ENCODE peak calls at places on chromosomes 4 and X, in six cellular contexts. N, U, R, H, I and S are unnamed samples.

GRCh38 chrX:114952696-114953095 is 64.7 kb downstream of the IL13RA2 start:
- DNase-seq in U (no peak), H (no peak), I (no peak), R (no peak), N (peak), S (no peak)

GRCh38 chrX:25442501-25442900 is 426.7 kb upstream of the ARX start:
- DNase-seq in N (no peak), U (no peak), H (no peak), R (no peak), I (no peak), S (no peak)

GRCh38 chrX:48894891-48895290 is 2.7 kb downstream of the TIMM17B start:
- DNase-seq in N (no peak), U (no peak), I (no peak), H (no peak), R (no peak), S (no peak)

GRCh38 chr4:24675723-24676122 is 91.4 kb upstream of the DHX15 start:
- DNase-seq in H (no peak), N (no peak), I (no peak), R (no peak), U (no peak), S (no peak)

GRCh38 chrX:129553619-129554288 is 13.7 kb downstream of the OCRL start:
- DNase-seq in N (no peak), R (no peak), U (no peak), I (no peak), H (peak), S (no peak)

GRCh38 chr4:8188085-8188484 is 11.0 kb upstream of the SH3TC1 start:
- DNase-seq in H (no peak), U (no peak), I (no peak), R (no peak), N (no peak), S (no peak)

GRCh38 chr4:1412376-1413220 is 6.4 kb upstream of the NKX1-1 start:
- DNase-seq in U (no peak), H (no peak), R (no peak), N (peak), I (no peak), S (no peak)

GRCh38 chr4:141789716-141790115 is 153.3 kb downstream of the IL15 start:
- DNase-seq in H (no peak), U (no peak), R (no peak), N (no peak), I (no peak), S (no peak)

GRCh38 chrX:152817082-152817744 is 13.3 kb downstream of the CETN2 start:
- DNase-seq in R (peak), N (no peak), H (no peak), I (no peak), U (peak), S (no peak)

GRCh38 chr4:151442002-151442401 is 33.0 kb downstream of the FHIP1A start:
- DNase-seq in H (no peak), U (no peak), I (no peak), N (no peak), R (no peak), S (no peak)

GRCh38 chrX:156003486-156004185 is 6.1 kb downstream of the IL9R start:
- DNase-seq in I (no peak), R (no peak), H (no peak), N (no peak), U (no peak), S (no peak)

GRCh38 chr4:14912426-14912825 is 89.9 kb upstream of the CPEB2 start:
- DNase-seq in U (no peak), H (no peak), N (no peak), I (no peak), R (no peak), S (no peak)

GRCh38 chrX:30748337-30748960 is 95.2 kb downstream of the GK start:
- DNase-seq in I (no peak), R (no peak), N (no peak), H (no peak), U (no peak), S (no peak)

GRCh38 chr4:152000518-152000917 is 239.7 kb upstream of the GATB start:
- DNase-seq in R (no peak), H (no peak), U (no peak), N (no peak), I (no peak), S (no peak)

GRCh38 chrX:108732630-108733321 is 3.6 kb downstream of the IRS4 start:
- DNase-seq in U (no peak), R (no peak), H (peak), N (peak), I (peak), S (no peak)

GRCh38 chr4:86496094-86497060 is 97.7 kb upstream of the PTPN13 start:
- DNase-seq in N (no peak), U (peak), I (no peak), H (peak), R (peak), S (no peak)

GRCh38 chr4:39067451-39067850 is 5.4 kb downstream of the KLHL5 start:
- DNase-seq in U (no peak), R (no peak), I (no peak), N (no peak), H (no peak), S (no peak)

GRCh38 chrX:119093991-119094741 is 21.4 kb downstream of the CT47C1 start:
- DNase-seq in U (no peak), N (no peak), H (no peak), I (no peak), R (peak), S (no peak)

GRCh38 chr4:154626793-154627484 is 14.5 kb upstream of the FGG start:
- DNase-seq in H (peak), R (peak), I (peak), U (peak), N (peak), S (no peak)

GRCh38 chrX:15680401-15680800 is 15.8 kb upstream of the CLTRN start:
- DNase-seq in H (no peak), R (peak), N (no peak), U (peak), I (no peak), S (peak)

GRCh38 chrX:110086162-110086915 is 83.4 kb downstream of the TMEM164 start:
- DNase-seq in U (peak), H (no peak), I (no peak), R (peak), N (no peak), S (no peak)

GRCh38 chr4:15742083-15742582 is 36.0 kb upstream of the CD38 start:
- DNase-seq in R (no peak), H (no peak), U (no peak), N (no peak), I (no peak), S (no peak)

GRCh38 chr4:43163101-43163792 is 270.7 kb downstream of the GRXCR1 start:
- DNase-seq in I (no peak), N (no peak), R (no peak), H (peak), U (no peak), S (no peak)

GRCh38 chrX:2484232-2484631 is 16.5 kb downstream of the DHRSX start:
- DNase-seq in H (no peak), I (no peak), N (no peak), R (no peak), U (peak), S (no peak)

GRCh38 chr4:11175374-11175773 is 253.3 kb downstream of the HS3ST1 start:
- DNase-seq in U (no peak), I (no peak), N (no peak), H (no peak), R (no peak), S (no peak)

GRCh38 chrX:149628280-149628679 is 3.3 kb downstream of the TMEM185A start:
- DNase-seq in H (no peak), R (no peak), N (no peak), U (no peak), I (no peak), S (peak)

GRCh38 chrX:99242001-99242400 is 1168.1 kb downstream of the PCDH19 start:
- DNase-seq in U (no peak), H (no peak), R (no peak), I (peak), N (peak), S (no peak)

GRCh38 chrX:118974088-118974907 is at the start of gene LONRF3:
- DNase-seq in I (no peak), R (peak), H (peak), U (peak), N (no peak), S (no peak)

GRCh38 chr4:6229095-6229494 is 28.7 kb upstream of the JAKMIP1 start:
- DNase-seq in U (no peak), N (peak), R (no peak), I (no peak), H (no peak), S (no peak)

GRCh38 chr4:45693746-45694145 is 430.1 kb downstream of the GABRG1 start:
- DNase-seq in U (peak), R (no peak), N (no peak), I (no peak), H (no peak), S (no peak)

GRCh38 chrX:146243071-146243470 is 425.4 kb downstream of the SLITRK2 start:
- DNase-seq in I (no peak), N (no peak), R (no peak), H (no peak), U (no peak), S (no peak)

GRCh38 chr4:183322326-183322725 is at the start of gene CLDN24:
- DNase-seq in U (no peak), R (no peak), N (no peak), I (no peak), H (no peak), S (no peak)

GRCh38 chr4:184267673-184268573 is 50.2 kb upstream of the ENPP6 start:
- DNase-seq in I (no peak), N (peak), H (peak), R (peak), U (peak), S (peak)

GRCh38 chr4:153684182-153685073 is at the start of gene TLR2:
- DNase-seq in H (peak), U (no peak), I (peak), R (no peak), N (peak), S (no peak)

GRCh38 chr4:10366628-10367027 is 90.6 kb downstream of the ZNF518B start:
- DNase-seq in N (no peak), I (no peak), R (no peak), U (no peak), H (no peak), S (no peak)

GRCh38 chrX:19760345-19760744 is 127.1 kb downstream of the SH3KBP1 start:
- DNase-seq in H (no peak), N (no peak), R (no peak), U (no peak), I (no peak), S (no peak)
- H3K9ac ChIP-seq in H (no peak), N (no peak), R (no peak), U (no peak), I (no peak), S (no peak)

GRCh38 chrX:131235768-131236167 is 53.3 kb downstream of the IGSF1 start:
- DNase-seq in N (no peak), R (no peak), I (no peak), U (no peak), H (no peak), S (no peak)

DNA sequence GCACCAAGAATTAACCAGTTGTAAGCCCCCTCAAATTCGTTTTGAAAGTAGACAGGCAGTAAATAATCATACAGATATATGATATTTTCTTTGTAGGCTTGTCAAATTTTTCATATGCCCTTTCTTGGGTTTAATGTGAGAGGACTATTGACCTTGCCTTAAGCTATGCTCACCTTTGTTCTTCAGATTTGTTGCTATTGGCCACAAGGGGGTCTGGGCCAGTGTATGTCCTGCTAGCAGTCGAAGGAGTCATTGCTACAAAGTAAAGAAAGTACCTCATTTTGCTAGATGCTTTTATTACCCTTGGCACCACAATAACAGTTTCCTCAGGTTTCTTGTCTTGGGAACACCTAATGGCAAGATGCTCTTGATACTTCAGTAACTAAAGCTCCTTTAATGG is 51.7 kb downstream of the IGSF1 start:
- DNase-seq in U (no peak), I (no peak), H (no peak), N (no peak), R (no peak), S (no peak)
- TF ChIP-seq CTCF in U (no peak), I (peak), H (no peak), N (peak), R (no peak), S (no peak)

GRCh38 chr4:186243331-186243730 is 16.0 kb downstream of the KLKB1 start:
- DNase-seq in N (no peak), I (no peak), R (no peak), U (no peak), H (no peak), S (no peak)
- H3K9ac ChIP-seq in N (peak), I (peak), R (no peak), U (no peak), H (no peak), S (no peak)

DNA sequence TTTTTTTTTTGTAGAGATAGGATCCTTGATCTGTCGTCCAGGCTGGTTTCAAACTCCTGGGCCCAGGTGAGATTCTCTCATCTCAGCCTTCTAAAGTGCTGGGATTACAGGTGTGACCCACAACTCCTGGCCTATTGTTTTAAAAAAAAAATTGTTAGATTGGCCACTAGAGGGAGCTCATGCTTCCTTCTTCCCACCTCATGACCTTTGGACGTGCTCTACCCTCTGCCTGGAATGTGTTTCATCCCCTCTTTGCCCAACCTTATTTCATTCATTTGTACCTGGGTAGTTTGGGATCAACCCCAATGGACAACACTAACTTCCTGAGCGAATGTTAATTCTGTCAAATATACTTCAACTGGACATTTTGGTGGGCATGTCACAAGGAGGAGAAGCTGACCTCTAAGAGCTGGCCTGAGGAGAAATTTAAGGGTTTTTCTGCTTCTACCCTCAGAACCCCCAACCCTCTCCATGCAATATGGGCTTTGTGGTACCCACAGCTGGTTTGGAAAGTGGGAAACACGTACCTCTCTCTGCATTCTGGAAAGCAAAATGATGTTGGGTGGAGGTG is 6.4 kb downstream of the PPEF2 start:
- DNase-seq in R (peak), N (peak), H (peak), I (no peak), U (peak), S (no peak)
- TF ChIP-seq CTCF in R (peak), N (peak), H (peak), I (peak), U (peak), S (peak)

GRCh38 chr4:110629780-110630500 is 7.1 kb upstream of the PITX2 start:
- DNase-seq in I (peak), R (no peak), N (no peak), H (no peak), U (no peak), S (no peak)

GRCh38 chr4:110633358-110634319 is 10.8 kb upstream of the PITX2 start:
- DNase-seq in R (no peak), N (peak), U (no peak), H (no peak), I (peak), S (no peak)

GRCh38 chr4:110632506-110633357 is 9.9 kb upstream of the PITX2 start:
- DNase-seq in U (no peak), I (peak), R (no peak), N (peak), H (no peak), S (no peak)

GRCh38 chr4:110630621-110631402 is 7.9 kb upstream of the PITX2 start:
- DNase-seq in I (peak), N (peak), U (no peak), H (no peak), R (no peak), S (no peak)

DNA sequence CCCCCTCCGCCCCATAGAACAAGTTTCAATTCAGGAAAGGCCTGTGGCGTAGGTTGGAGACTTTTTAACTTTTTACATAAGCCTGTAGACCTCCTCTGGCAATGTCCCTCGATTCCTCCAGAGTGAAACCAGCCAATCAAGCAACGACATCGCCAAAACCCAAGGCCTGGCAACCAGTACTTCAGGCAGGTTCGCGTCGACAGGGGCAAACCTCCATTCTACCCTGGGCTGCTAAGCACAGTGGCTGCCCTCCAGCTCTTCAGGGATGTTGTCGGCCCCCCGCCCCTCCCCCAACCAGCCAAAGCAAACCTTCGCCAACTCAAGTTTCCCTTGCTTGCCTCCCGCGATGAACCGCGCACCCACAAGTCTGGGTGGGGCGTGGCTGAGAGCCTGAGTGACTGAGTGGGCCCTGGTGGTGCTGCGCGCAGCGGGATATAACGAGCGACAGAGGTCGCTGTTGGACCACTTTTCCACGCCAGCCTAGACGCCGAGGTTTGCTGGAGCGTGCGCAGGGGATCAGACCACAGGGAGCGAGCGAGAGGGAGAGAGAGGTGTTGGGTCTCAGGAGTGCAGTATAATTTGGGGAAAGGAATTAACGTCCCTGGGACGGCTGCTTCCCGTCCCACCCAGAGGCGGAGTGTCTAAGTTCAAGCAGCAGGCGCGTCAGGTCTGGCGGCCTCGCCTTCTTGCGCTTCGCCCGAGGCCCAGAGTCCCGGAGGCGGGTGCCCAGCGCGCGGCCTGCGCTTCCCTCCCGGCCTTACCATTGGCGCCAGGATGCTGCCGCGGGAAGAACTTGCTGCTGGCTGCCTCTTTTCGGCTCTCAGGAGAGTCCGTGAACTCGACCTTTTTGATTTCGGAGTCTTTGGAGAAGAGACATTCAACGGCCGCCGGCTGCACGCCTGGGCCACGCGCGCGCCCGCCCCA is 9.0 kb upstream of the PITX2 start:
- DNase-seq in I (peak), N (peak), R (peak), H (peak), U (peak), S (no peak)
- H3K9ac ChIP-seq in I (no peak), N (no peak), R (no peak), H (no peak), U (no peak), S (no peak)